ENCODE peak calls at places on chromosomes 1 and 21, in five cellular contexts. R, Y, H, L and C are unnamed samples.

GRCh38 chr1:55589656-55590297 is 374.6 kb upstream of the USP24 start:
- DNase-seq in R (peak), Y (no peak), H (no peak), L (peak), C (no peak)

GRCh38 chr1:176849281-176849680 is 315.2 kb downstream of the ASTN1 start:
- DNase-seq in R (no peak), Y (no peak), H (no peak), L (no peak), C (no peak)

GRCh38 chr21:15029077-15029476 is 35.7 kb downstream of the NRIP1 start:
- DNase-seq in R (no peak), Y (peak), H (no peak), L (no peak), C (no peak)

GRCh38 chr21:34147835-34148804 is 74.7 kb downstream of the MRPS6 start:
- DNase-seq in R (peak), Y (no peak), H (no peak), L (no peak), C (no peak)

GRCh38 chr21:32916522-32917099 is 109.1 kb upstream of the OLIG2 start:
- DNase-seq in R (no peak), Y (no peak), H (no peak), L (no peak), C (no peak)

GRCh38 chr1:10263450-10264082 is 53.2 kb downstream of the KIF1B start:
- DNase-seq in R (no peak), Y (no peak), H (no peak), L (no peak), C (no peak)

GRCh38 chr1:154862927-154863701 is 7.0 kb downstream of the KCNN3 start:
- DNase-seq in R (no peak), Y (no peak), H (no peak), L (no peak), C (no peak)

GRCh38 chr21:38590449-38590848 is 92.2 kb upstream of the ERG start:
- DNase-seq in R (no peak), Y (no peak), H (no peak), L (no peak), C (no peak)

GRCh38 chr1:74690909-74691308 is 17.3 kb upstream of the ERICH3 start:
- DNase-seq in R (no peak), Y (no peak), H (no peak), L (no peak), C (no peak)

GRCh38 chr21:15764878-15765277 is 35.1 kb downstream of the USP25 start:
- DNase-seq in R (no peak), Y (no peak), H (no peak), L (no peak), C (no peak)

GRCh38 chr1:170604065-170604464 is 59.9 kb upstream of the PRRX1 start:
- DNase-seq in R (peak), Y (no peak), H (no peak), L (no peak), C (no peak)

GRCh38 chr1:246001142-246001812 is 505.8 kb downstream of the SMYD3 start:
- DNase-seq in R (peak), Y (no peak), H (no peak), L (no peak), C (no peak)

GRCh38 chr1:245999697-246000637 is 507.1 kb downstream of the SMYD3 start:
- DNase-seq in R (no peak), Y (peak), H (no peak), L (no peak), C (no peak)

GRCh38 chr1:246001821-246002220 is 505.3 kb downstream of the SMYD3 start:
- DNase-seq in R (peak), Y (no peak), H (no peak), L (no peak), C (no peak)

GRCh38 chr1:246002725-246003441 is 504.2 kb downstream of the SMYD3 start:
- DNase-seq in R (peak), Y (peak), H (peak), L (no peak), C (peak)

GRCh38 chr1:246000638-246001015 is 506.5 kb downstream of the SMYD3 start:
- DNase-seq in R (no peak), Y (no peak), H (no peak), L (no peak), C (no peak)
- TF ChIP-seq CTCF in R (no peak), Y (no peak), H (no peak), L (no peak), C (no peak)

GRCh38 chr1:208238710-208239517 is 5.3 kb downstream of the PLXNA2 start:
- DNase-seq in R (peak), Y (peak), H (peak), L (no peak), C (peak)

GRCh38 chr1:208235356-208235982 is 8.7 kb downstream of the PLXNA2 start:
- DNase-seq in R (no peak), Y (no peak), H (no peak), L (no peak), C (no peak)

GRCh38 chr1:208235983-208236761 is 8.0 kb downstream of the PLXNA2 start:
- DNase-seq in R (peak), Y (no peak), H (no peak), L (no peak), C (peak)

GRCh38 chr1:208239518-208240381 is 4.4 kb downstream of the PLXNA2 start:
- DNase-seq in R (no peak), Y (no peak), H (no peak), L (no peak), C (no peak)

DNA sequence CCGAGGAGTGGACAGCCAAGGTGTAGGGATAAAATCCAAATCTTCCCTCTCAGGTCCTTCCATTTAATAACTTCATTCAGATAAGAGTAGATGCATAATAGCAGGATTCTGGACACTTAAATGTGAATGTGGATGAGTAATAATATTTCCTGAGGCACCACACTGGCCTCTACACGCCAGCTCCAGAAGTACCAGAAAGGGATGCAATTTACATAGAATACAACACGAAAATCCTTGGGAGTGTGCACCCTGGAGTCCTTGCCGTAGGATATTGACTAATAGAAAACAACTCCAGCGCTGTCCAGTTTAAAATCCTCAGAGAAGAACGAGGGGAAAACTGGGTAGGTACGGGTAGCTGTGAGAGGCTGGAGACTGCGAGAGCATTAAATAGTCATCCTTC is 6.9 kb downstream of the PLXNA2 start:
- DNase-seq in R (no peak), Y (no peak), H (no peak), L (no peak), C (no peak)
- TF ChIP-seq CTCF in R (peak), Y (no peak), H (no peak), L (no peak), C (no peak)

GRCh38 chr1:44609412-44609767 is 64.9 kb downstream of the TMEM53 start:
- DNase-seq in R (peak), Y (peak), H (peak), L (no peak), C (peak)
- TF ChIP-seq CTCF in R (peak), Y (peak), H (peak), L (peak), C (peak)

DNA sequence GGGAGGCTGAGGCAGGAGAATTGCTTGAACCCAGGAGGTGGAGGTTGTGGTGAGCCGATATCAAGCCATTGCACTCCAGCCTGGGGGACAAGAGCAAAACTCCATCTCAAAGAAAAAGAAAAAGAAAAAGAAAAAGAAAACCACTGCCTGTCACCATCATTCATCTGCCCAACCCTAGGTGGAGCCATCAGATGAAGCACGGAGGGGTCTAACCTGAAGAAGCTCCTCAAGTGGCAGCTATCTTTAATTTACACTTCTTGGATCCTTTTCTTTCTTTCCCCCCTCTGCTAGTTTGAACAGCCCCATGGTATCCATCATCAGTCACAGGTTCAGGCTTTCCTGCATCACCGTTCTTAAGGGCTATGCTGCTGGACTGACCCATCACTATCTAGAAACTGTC is 57.0 kb downstream of the PLEKHA6 start:
- DNase-seq in R (no peak), Y (no peak), H (no peak), L (no peak), C (no peak)
- TF ChIP-seq CTCF in R (no peak), Y (no peak), H (no peak), L (no peak), C (no peak)

GRCh38 chr1:90045853-90046563 is 51.1 kb downstream of the ZNF326 start:
- DNase-seq in R (peak), Y (peak), H (peak), L (no peak), C (peak)
- TF ChIP-seq CTCF in R (peak), Y (peak), H (peak), L (peak), C (peak)

GRCh38 chr1:204271970-204272369 is 58.2 kb upstream of the GOLT1A start:
- DNase-seq in R (no peak), Y (no peak), H (no peak), L (no peak), C (no peak)

GRCh38 chr1:204278973-204279372 is 65.2 kb upstream of the GOLT1A start:
- DNase-seq in R (no peak), Y (no peak), H (no peak), L (no peak), C (no peak)

GRCh38 chr1:204275695-204276596 is 62.2 kb upstream of the GOLT1A start:
- DNase-seq in R (no peak), Y (no peak), H (no peak), L (no peak), C (no peak)

GRCh38 chr1:204278254-204278653 is 64.5 kb upstream of the GOLT1A start:
- DNase-seq in R (no peak), Y (no peak), H (no peak), L (no peak), C (no peak)

GRCh38 chr1:204274441-204274840 is 60.7 kb upstream of the GOLT1A start:
- DNase-seq in R (no peak), Y (no peak), H (no peak), L (peak), C (no peak)
- TF ChIP-seq CTCF in R (no peak), Y (no peak), H (no peak), L (no peak), C (no peak)